ENCODE peak calls at places on chromosomes 2 and 18, in four cellular contexts. X, R, O and Q are unnamed samples.

GRCh38 chr2:172220111-172220510 is 117.4 kb upstream of the DLX2 start:
- DNase-seq in X (no peak), R (no peak), O (no peak), Q (no peak)

GRCh38 chr2:215966951-215967350 is 46.4 kb downstream of the MREG start:
- DNase-seq in X (no peak), R (no peak), O (no peak), Q (no peak)

GRCh38 chr2:105895995-105896764 is 151.5 kb downstream of the NCK2 start:
- DNase-seq in X (no peak), R (no peak), O (no peak), Q (no peak)

GRCh38 chr2:144643537-144644336 is 123.8 kb upstream of the ZEB2 start:
- DNase-seq in X (no peak), R (no peak), O (no peak), Q (no peak)

GRCh38 chr2:232207174-232207573 is 171.4 kb upstream of the ALPP start:
- DNase-seq in X (no peak), R (no peak), O (no peak), Q (no peak)

GRCh38 chr18:22176622-22177495 is 7.5 kb downstream of the GATA6 start:
- DNase-seq in X (peak), R (no peak), O (no peak), Q (no peak)

GRCh38 chr2:212299943-212300342 is 238.7 kb downstream of the ERBB4 start:
- DNase-seq in X (no peak), R (no peak), O (no peak), Q (no peak)

GRCh38 chr18:76476665-76477561 is 18.1 kb downstream of the ZNF516 start:
- DNase-seq in X (no peak), R (no peak), O (peak), Q (peak)

GRCh38 chr2:70984576-70985282 is 6.3 kb downstream of the ANKRD53 start:
- DNase-seq in X (peak), R (peak), O (peak), Q (peak)

GRCh38 chr2:102355526-102356380 is at the start of gene IL18R1:
- DNase-seq in X (peak), R (peak), O (peak), Q (no peak)

GRCh38 chr2:108580079-108580478 is 45.8 kb downstream of the LIMS1 start:
- DNase-seq in X (no peak), R (no peak), O (no peak), Q (no peak)

GRCh38 chr2:37877457-37878315 is 47.4 kb upstream of the RMDN2 start:
- DNase-seq in X (no peak), R (peak), O (peak), Q (peak)

GRCh38 chr2:148720501-148720998 is 76.0 kb downstream of the EPC2 start:
- DNase-seq in X (no peak), R (no peak), O (peak), Q (peak)

GRCh38 chr18:58266291-58266690 is 222.3 kb downstream of the NEDD4L start:
- DNase-seq in X (no peak), R (no peak), O (no peak), Q (no peak)

GRCh38 chr2:60096556-60096955 is 456.9 kb downstream of the BCL11A start:
- DNase-seq in X (no peak), R (no peak), O (no peak), Q (no peak)

GRCh38 chr2:219562049-219563020 is 9.0 kb downstream of the OBSL1 start:
- DNase-seq in X (no peak), R (no peak), O (no peak), Q (no peak)

GRCh38 chr2:1022178-1022577 is 71.5 kb downstream of the SNTG2 start:
- DNase-seq in X (no peak), R (no peak), O (no peak), Q (no peak)

GRCh38 chr18:51537487-51537886 is 340.0 kb upstream of the MEX3C start:
- DNase-seq in X (peak), R (no peak), O (no peak), Q (no peak)

GRCh38 chr18:44452346-44452745 is 228.3 kb upstream of the SETBP1 start:
- DNase-seq in X (no peak), R (no peak), O (peak), Q (no peak)

GRCh38 chr18:44896817-44897216 is 216.1 kb downstream of the SETBP1 start:
- DNase-seq in X (no peak), R (no peak), O (no peak), Q (no peak)

GRCh38 chr2:173979721-173980351 is 14.7 kb upstream of the SP3 start:
- DNase-seq in X (no peak), R (no peak), O (peak), Q (no peak)

GRCh38 chr18:79617521-79618500 is 61.8 kb upstream of the CTDP1 start:
- DNase-seq in X (no peak), R (no peak), O (no peak), Q (no peak)

GRCh38 chr2:130796280-130796679 is 40.4 kb upstream of the ARHGEF4 start:
- DNase-seq in X (no peak), R (no peak), O (no peak), Q (no peak)

GRCh38 chr18:58292675-58293074 is 248.6 kb downstream of the NEDD4L start:
- DNase-seq in X (no peak), R (no peak), O (no peak), Q (no peak)

GRCh38 chr2:127016329-127016728 is 90.6 kb downstream of the BIN1 start:
- DNase-seq in X (no peak), R (no peak), O (no peak), Q (no peak)

DNA sequence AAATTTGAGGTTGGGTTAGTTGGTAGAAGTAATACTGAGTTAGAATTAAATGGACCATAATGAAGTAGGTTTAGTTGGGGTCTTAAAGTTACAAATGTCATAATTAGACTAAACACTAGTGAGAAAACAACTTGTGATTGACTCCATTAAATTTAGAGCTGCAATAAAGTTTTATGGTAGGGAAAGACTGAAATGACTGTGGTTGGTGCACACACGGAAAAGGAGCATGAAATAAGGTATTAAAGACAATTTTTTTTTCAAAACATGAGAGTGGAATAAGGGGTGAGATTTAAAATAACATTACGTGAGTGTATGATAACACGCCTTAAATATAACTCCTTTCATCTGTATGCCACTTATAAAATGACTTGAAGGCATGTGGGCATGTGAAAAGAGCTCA is 1.5 kb downstream of the FRZB start:
- DNase-seq in X (no peak), R (no peak), O (no peak), Q (no peak)
- H3K4me3 ChIP-seq in X (no peak), R (no peak), O (no peak), Q (no peak)

GRCh38 chr18:63099026-63099840 is 220.3 kb downstream of the BCL2 start:
- DNase-seq in X (no peak), R (no peak), O (no peak), Q (no peak)
- H3K4me3 ChIP-seq in X (no peak), R (no peak), O (no peak), Q (no peak)

GRCh38 chr18:4454548-4455112 is 477 bp downstream of the DLGAP1 start:
- DNase-seq in X (no peak), R (no peak), O (no peak), Q (no peak)
- H3K4me3 ChIP-seq in X (no peak), R (no peak), O (no peak), Q (no peak)

GRCh38 chr2:96951125-96951654 is 35.2 kb downstream of the FAM178B start:
- DNase-seq in X (peak), R (peak), O (peak), Q (no peak)

GRCh38 chr2:96952016-96952750 is 34.2 kb downstream of the FAM178B start:
- DNase-seq in X (no peak), R (no peak), O (no peak), Q (no peak)

GRCh38 chr2:96949701-96950350 is 36.6 kb downstream of the FAM178B start:
- DNase-seq in X (no peak), R (no peak), O (no peak), Q (no peak)

GRCh38 chr2:96949153-96949520 is 37.2 kb downstream of the FAM178B start:
- DNase-seq in X (no peak), R (no peak), O (no peak), Q (no peak)

DNA sequence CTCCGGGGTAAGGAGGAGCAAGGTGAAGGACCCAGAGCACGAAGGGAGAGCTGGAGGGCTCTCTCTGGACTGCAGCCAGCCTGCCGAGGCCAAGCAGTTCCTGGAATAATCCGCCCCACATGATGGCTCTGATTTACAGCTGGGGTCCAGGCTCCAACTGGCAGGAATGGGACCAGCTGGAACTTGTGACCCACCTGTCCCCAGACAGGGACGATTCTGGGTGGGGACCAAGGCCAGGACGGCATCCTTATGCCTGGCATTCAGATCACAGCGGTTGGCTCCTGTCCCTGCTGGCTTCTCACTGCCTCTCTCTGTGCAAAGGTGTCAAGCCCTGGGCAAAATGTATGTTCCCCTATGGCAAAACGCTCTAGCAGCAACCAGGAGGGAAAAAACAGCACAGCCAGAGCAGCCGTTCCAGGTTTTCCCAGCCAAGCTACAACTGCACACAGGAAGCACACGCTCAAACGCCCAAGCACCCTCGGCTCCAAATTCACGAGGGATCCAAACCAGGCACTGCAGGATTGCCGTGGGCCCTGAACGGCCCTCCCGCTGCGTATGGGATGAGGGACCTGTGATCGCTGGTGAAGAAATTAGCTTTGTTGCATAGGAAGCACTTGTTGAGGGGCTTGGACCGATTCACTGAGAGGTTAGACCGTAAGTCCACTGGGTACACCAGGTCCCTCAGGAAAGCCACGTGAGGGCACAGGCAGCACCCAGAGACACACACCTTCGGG is 35.8 kb downstream of the FAM178B start:
- DNase-seq in X (no peak), R (no peak), O (no peak), Q (no peak)
- H3K4me3 ChIP-seq in X (no peak), R (no peak), O (no peak), Q (no peak)